ENCODE peak calls at places on chromosomes 7 and 10, in ten cellular contexts. I, V, X, K, E, A, U, D, T and B are unnamed samples.

GRCh38 chr10:103921750-103922195 is 3.8 kb upstream of the STN1 start:
- DNase-seq in E (peak), T (no peak), D (no peak), I (peak), V (peak), X (peak), K (no peak), U (no peak), A (peak), B (no peak)

GRCh38 chr7:71521506-71521905 is 389.6 kb downstream of the GALNT17 start:
- DNase-seq in X (no peak), T (peak), V (no peak), D (no peak), A (no peak), E (no peak), I (no peak), K (no peak), U (no peak), B (no peak)

GRCh38 chr7:99433158-99433557 is 5.4 kb downstream of the PTCD1 start:
- DNase-seq in A (no peak), T (no peak), E (no peak), D (no peak), I (no peak), X (no peak), U (no peak), V (no peak), K (no peak), B (no peak)

GRCh38 chr10:11568578-11568977 is 42.9 kb downstream of the USP6NL start:
- DNase-seq in K (no peak), U (no peak), E (no peak), T (no peak), D (no peak), I (no peak), X (no peak), A (no peak), V (no peak), B (no peak)

GRCh38 chr7:54932818-54933543 is 85.8 kb upstream of the EGFR start:
- DNase-seq in K (peak), D (no peak), U (peak), I (peak), T (peak), X (peak), A (peak), V (no peak), E (peak), B (no peak)

GRCh38 chr7:111029141-111029572 is 61.8 kb upstream of the LRRN3 start:
- DNase-seq in U (no peak), E (no peak), X (no peak), T (no peak), A (no peak), D (no peak), I (no peak), K (no peak), V (no peak), B (no peak)

GRCh38 chr7:132516042-132516840 is 60.0 kb downstream of the PLXNA4 start:
- DNase-seq in A (peak), K (peak), T (no peak), X (no peak), U (no peak), I (peak), V (no peak), E (no peak), D (no peak), B (no peak)

GRCh38 chr7:48441848-48442492 is 270.7 kb downstream of the ABCA13 start:
- DNase-seq in V (no peak), I (no peak), E (no peak), T (no peak), U (no peak), K (no peak), D (no peak), A (no peak), X (no peak), B (no peak)

GRCh38 chr10:113021268-113022028 is 71.4 kb downstream of the TCF7L2 start:
- DNase-seq in A (no peak), T (peak), E (no peak), D (no peak), X (no peak), K (no peak), I (no peak), V (no peak), U (no peak), B (no peak)

GRCh38 chr10:21020545-21020944 is 123.4 kb upstream of the NEBL start:
- DNase-seq in V (no peak), U (no peak), E (peak), D (no peak), A (no peak), K (no peak), T (no peak), X (no peak), I (peak), B (no peak)

GRCh38 chr7:78141533-78142281 is 343.1 kb downstream of the PHTF2 start:
- DNase-seq in K (no peak), E (no peak), A (no peak), X (no peak), V (no peak), T (no peak), I (peak), D (no peak), U (no peak), B (no peak)

GRCh38 chr10:75428434-75429158 is 2.8 kb upstream of the LRMDA start:
- DNase-seq in U (no peak), I (no peak), A (peak), E (no peak), K (no peak), X (no peak), T (no peak), D (no peak), V (no peak), B (no peak)

GRCh38 chr10:66176772-66177171 is 749.1 kb upstream of the LRRTM3 start:
- DNase-seq in A (peak), I (peak), K (no peak), E (no peak), V (no peak), U (no peak), X (no peak), T (no peak), D (no peak), B (no peak)

DNA sequence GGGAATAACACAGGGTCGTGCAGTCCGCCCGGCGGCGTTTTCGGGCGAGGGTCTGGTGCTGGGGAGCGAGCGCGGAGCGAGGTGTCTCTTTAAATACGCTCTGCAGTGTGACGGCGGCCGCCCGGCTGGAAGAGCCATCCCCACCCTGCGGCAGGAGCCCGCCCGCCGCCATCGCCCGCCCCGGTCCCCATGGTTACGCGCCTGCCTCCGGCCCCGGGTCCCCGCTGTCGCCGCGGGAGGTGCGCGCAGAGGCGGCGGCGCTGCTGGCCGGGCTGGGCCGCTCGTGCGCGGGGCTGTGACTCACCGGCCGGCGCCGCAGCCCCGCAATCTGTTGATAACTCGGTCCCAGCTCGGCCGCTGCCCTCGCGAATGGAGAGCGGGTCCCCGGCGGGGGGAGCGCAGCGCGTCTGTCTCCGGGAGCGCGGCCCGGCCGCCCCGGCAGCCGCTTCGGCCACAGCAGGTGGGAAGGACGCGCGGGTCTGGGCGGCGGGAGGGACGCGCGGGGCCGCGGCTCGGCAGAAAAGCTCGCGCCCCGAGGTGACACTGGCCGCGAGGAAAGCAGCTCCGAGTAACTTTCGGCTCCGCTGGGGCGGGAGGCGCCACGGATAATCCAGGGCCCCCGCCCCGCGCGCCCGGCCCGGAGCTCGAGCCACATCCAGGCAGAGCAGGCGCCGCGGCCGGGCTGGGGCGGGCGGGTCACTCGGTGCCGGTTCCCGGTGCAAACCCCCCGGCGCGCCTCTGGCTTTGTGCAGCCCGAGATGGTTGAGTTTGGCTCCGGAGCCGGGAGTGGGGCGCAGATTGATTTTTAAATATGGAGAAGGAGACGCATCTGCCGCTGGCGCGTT is at the start of gene ADGRA1:
- DNase-seq in U (no peak), K (no peak), V (no peak), T (no peak), I (no peak), D (no peak), E (no peak), X (no peak), A (no peak), B (no peak)
- H3K27ac ChIP-seq in U (no peak), K (no peak), V (no peak), T (no peak), I (no peak), D (no peak), E (no peak), X (peak), A (no peak), B (no peak)

DNA sequence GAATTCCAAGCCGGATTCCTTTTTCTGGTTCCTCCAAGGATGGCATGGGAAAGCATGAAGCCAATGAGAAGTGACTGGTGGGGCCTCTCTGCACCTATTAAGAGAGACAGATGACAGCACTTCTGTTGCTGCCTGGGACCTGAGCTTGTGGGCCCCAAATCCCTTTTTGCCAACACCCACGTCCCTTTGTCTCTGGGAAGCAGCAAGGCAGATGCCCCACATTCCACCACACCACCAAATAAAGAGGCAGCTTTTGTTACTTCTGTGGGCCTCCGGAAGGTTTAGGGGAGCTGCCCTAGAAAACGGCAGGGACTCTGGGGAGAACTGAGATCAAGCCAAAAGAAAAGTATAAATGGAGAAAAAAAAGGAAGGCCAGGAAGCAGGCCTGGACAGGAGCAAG is 3.4 kb downstream of the CCDC136 start:
- DNase-seq in U (no peak), K (no peak), T (no peak), E (no peak), A (no peak), D (no peak), I (no peak), V (no peak), X (no peak), B (no peak)
- H3K27ac ChIP-seq in U (no peak), K (no peak), T (no peak), E (no peak), A (no peak), D (no peak), I (no peak), V (no peak), X (no peak), B (no peak)

DNA sequence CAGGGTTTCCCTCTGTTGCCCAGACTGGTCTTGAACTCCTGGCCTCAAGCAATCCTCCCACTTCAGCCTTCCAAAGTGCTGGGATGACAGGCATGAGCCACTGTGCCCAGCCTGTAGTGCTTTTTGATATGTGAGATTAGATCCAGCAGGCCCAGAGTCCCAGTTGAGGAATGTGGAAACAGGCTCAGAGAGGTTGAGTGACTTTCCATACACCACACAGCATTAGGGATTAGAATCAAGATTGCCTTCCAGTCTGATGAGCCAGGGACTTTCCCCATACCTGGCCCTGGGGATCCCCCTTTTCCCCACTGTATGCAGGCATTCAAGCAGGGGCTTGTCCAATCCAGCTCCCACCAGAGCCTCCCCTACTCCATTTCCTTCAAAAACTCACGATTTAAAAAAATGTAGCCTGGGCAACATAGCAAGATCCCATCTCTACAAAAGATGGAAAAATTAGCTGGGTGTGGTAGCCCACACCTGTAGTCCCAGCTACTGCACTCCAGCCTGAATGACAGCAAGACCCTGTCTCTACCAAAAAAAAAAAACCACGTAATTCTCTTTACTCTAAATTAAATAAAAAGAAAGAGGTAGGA is 75.0 kb upstream of the GTF2I start:
- DNase-seq in A (no peak), U (no peak), V (no peak), T (no peak), K (no peak), D (no peak), I (no peak), X (no peak), E (no peak), B (no peak)
- H3K27ac ChIP-seq in A (no peak), U (peak), V (no peak), T (no peak), K (no peak), D (no peak), I (no peak), X (no peak), E (no peak), B (no peak)

GRCh38 chr10:85648279-85648754 is 718.3 kb downstream of the GRID1 start:
- DNase-seq in U (no peak), D (no peak), X (no peak), K (no peak), V (no peak), E (no peak), I (no peak), T (no peak), A (peak), B (peak)
- H3K27ac ChIP-seq in U (peak), D (no peak), X (peak), K (no peak), V (no peak), E (no peak), I (no peak), T (no peak), A (no peak), B (peak)

GRCh38 chr10:102634696-102635095 is 9.6 kb upstream of the TRIM8 start:
- DNase-seq in U (no peak), D (no peak), I (no peak), T (no peak), K (no peak), A (no peak), V (no peak), E (no peak), X (no peak), B (no peak)
- H3K27ac ChIP-seq in U (no peak), D (no peak), I (peak), T (no peak), K (peak), A (no peak), V (no peak), E (peak), X (no peak), B (no peak)

DNA sequence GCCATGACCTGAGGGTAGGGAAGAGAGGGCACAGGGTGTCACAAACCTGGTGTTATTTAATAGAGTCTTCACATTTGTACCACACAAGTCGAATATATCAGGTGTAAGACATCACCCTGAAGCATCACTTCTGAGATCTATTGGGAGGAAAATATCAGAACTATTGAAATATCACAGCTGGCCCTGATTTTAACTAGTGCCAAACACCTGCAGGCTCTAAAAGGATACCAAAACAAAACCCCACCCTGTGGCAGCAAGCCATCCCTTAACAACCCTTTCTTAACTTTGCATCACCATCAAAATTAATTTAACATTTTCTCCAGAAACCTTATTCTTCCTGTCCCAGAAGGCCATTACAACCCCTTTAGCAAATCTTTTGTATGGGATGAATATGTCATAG is 365.4 kb downstream of the SUGCT start:
- DNase-seq in K (no peak), D (no peak), E (no peak), X (no peak), T (no peak), V (no peak), A (no peak), U (no peak), I (no peak), B (no peak)
- H3K27ac ChIP-seq in K (no peak), D (no peak), E (no peak), X (no peak), T (no peak), V (no peak), A (no peak), U (no peak), I (no peak), B (no peak)

DNA sequence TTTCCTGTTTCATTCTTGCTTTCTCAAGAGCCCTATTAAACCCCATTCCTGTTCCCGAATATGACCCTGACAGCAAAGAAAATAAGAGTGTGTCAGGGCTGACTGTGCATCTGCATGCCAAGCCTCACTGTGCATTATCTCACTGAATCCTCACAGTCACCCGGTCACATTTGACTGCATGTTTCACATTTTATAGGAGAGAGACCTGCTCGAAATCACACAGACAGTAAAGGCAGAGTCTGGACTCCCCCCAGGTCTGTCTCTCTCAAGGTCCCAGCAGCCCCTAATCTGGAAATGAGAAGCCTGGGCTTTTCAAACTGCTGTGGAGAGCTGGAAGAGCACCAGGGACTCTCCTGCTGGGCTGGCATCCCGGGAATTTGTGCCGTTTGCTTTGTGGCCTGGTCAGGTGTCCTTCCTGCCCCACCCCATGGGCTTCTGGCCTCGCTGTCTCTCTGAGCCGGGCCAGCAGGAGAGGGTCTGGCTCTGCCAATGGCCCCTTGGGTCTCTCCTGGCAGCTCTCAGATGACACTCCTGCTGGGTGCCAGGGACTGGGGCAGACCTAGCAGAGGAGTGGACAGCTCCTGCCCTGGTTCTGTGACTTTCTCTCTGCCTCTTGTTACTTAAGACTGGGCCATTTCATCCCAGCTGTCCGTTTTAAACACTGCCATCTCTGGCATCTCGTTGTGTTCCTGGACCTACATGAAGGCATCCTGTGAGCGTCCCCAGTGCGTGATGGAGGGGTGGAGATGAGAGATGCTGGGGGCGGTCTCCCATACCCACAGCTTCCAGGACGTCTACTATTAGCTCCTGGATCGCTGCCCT is 173.6 kb downstream of the ARHGAP12 start:
- DNase-seq in E (no peak), D (no peak), T (no peak), K (no peak), X (no peak), I (no peak), U (no peak), V (no peak), A (no peak), B (no peak)
- H3K27ac ChIP-seq in E (peak), D (no peak), T (peak), K (peak), X (no peak), I (no peak), U (no peak), V (no peak), A (no peak), B (peak)

GRCh38 chr10:117420768-117421167 is 45.5 kb upstream of the PDZD8 start:
- DNase-seq in D (no peak), T (no peak), X (no peak), V (no peak), K (no peak), E (no peak), A (no peak), I (no peak), U (no peak), B (no peak)

GRCh38 chr10:117424171-117424570 is 48.9 kb upstream of the PDZD8 start:
- DNase-seq in X (no peak), T (no peak), K (no peak), A (no peak), E (no peak), I (no peak), U (no peak), D (no peak), V (no peak), B (no peak)

GRCh38 chr10:117424789-117425649 is 49.8 kb upstream of the PDZD8 start:
- DNase-seq in A (no peak), V (no peak), U (no peak), X (no peak), D (no peak), K (no peak), I (no peak), E (no peak), T (no peak), B (no peak)

GRCh38 chr10:117419921-117420320 is 44.7 kb upstream of the PDZD8 start:
- DNase-seq in V (no peak), A (no peak), T (no peak), K (no peak), E (no peak), D (no peak), U (no peak), I (no peak), X (no peak), B (no peak)

DNA sequence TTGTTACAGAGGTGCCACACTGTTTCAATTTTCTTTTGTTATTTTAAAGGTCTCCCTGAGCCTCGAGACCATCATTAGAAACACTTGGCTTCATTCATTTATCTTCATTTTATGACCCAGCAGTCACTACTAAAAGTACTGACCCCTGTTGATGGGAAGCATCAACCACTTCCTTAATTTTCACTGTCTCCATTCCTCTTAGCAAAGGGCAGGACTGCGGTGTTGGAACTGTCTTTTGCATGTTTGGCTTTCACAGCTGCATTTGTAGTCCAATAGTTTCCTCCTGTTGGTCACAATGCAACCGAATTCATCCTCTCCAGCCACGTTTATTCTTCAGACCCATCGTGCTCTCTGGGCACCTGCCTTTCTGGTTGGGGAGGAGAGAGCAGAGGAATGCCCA is 46.7 kb upstream of the PDZD8 start:
- DNase-seq in T (no peak), A (no peak), V (no peak), E (no peak), K (no peak), X (no peak), U (no peak), D (no peak), I (no peak), B (no peak)
- H3K27ac ChIP-seq in T (no peak), A (no peak), V (no peak), E (no peak), K (no peak), X (no peak), U (no peak), D (no peak), I (no peak), B (no peak)

GRCh38 chr10:49115796-49116508 is 630 bp upstream of the VSTM4 start:
- DNase-seq in T (no peak), X (no peak), V (no peak), A (no peak), D (no peak), K (no peak), I (no peak), E (no peak), U (no peak), B (peak)
- H3K27ac ChIP-seq in T (peak), X (peak), V (no peak), A (no peak), D (no peak), K (no peak), I (no peak), E (no peak), U (no peak), B (peak)